ENCODE peak calls at places on chromosomes 13 and 19, in six cellular contexts. One of them, this sample, is unnamed.

GRCh38 chr13:99847318-99847750 is 124.2 kb downstream of the ZIC5 start:
- DNase-seq in tibial nerve: no peak
- DNase-seq in transverse colon: no peak
- DNase-seq in K562: no peak
- DNase-seq in upper lobe of left lung: no peak
- DNase-seq in A549: no peak
- DNase-seq in this sample: no peak

GRCh38 chr19:55258476-55258827 is 365 bp downstream of the PPP6R1 start:
- DNase-seq in A549: no peak
- DNase-seq in tibial nerve: no peak
- DNase-seq in K562: peak; percentile 83
- DNase-seq in transverse colon: no peak
- DNase-seq in upper lobe of left lung: peak; percentile 91
- DNase-seq in this sample: no peak

GRCh38 chr19:45462174-45462573 is 5.6 kb upstream of the FOSB start:
- DNase-seq in A549: no peak
- DNase-seq in tibial nerve: no peak
- DNase-seq in upper lobe of left lung: no peak
- DNase-seq in K562: no peak
- DNase-seq in transverse colon: no peak
- DNase-seq in this sample: no peak

GRCh38 chr19:29753190-29753933 is 38.3 kb upstream of the C19orf12 start:
- DNase-seq in transverse colon: no peak
- DNase-seq in upper lobe of left lung: no peak
- DNase-seq in tibial nerve: no peak
- DNase-seq in A549: no peak
- DNase-seq in K562: peak; percentile 88
- DNase-seq in this sample: no peak

GRCh38 chr19:38006361-38007045 is 99.5 kb downstream of the SIPA1L3 start:
- DNase-seq in transverse colon: no peak
- DNase-seq in upper lobe of left lung: no peak
- DNase-seq in A549: no peak
- DNase-seq in K562: no peak
- DNase-seq in tibial nerve: no peak
- DNase-seq in this sample: no peak

GRCh38 chr13:36715841-36716240 is 42.0 kb downstream of the SERTM1 start:
- DNase-seq in upper lobe of left lung: no peak
- DNase-seq in A549: no peak
- DNase-seq in tibial nerve: no peak
- DNase-seq in K562: no peak
- DNase-seq in transverse colon: no peak
- DNase-seq in this sample: no peak

GRCh38 chr19:15265214-15265613 is 33.0 kb upstream of the EPHX3 start:
- DNase-seq in tibial nerve: no peak
- DNase-seq in K562: no peak
- DNase-seq in A549: no peak
- DNase-seq in upper lobe of left lung: no peak
- DNase-seq in transverse colon: no peak
- DNase-seq in this sample: no peak

GRCh38 chr13:99982021-99982740 is 597 bp downstream of the ZIC2 start:
- DNase-seq in tibial nerve: no peak
- DNase-seq in K562: no peak
- DNase-seq in transverse colon: no peak
- DNase-seq in upper lobe of left lung: peak; percentile 87
- DNase-seq in A549: no peak
- DNase-seq in this sample: no peak

GRCh38 chr19:47598407-47599349 is 10.3 kb upstream of the BICRA start:
- DNase-seq in K562: peak; percentile 17
- DNase-seq in tibial nerve: no peak
- DNase-seq in A549: peak; percentile 98
- DNase-seq in transverse colon: peak; percentile 59
- DNase-seq in upper lobe of left lung: peak; percentile 54
- DNase-seq in this sample: peak; percentile 86

GRCh38 chr19:15156391-15156790 is 44.4 kb downstream of the NOTCH3 start:
- DNase-seq in upper lobe of left lung: no peak
- DNase-seq in tibial nerve: no peak
- DNase-seq in K562: no peak
- DNase-seq in transverse colon: no peak
- DNase-seq in A549: no peak
- DNase-seq in this sample: no peak

GRCh38 chr19:7983286-7983950 is 22.0 kb downstream of the ELAVL1 start:
- DNase-seq in K562: no peak
- DNase-seq in transverse colon: no peak
- DNase-seq in A549: no peak
- DNase-seq in tibial nerve: no peak
- DNase-seq in upper lobe of left lung: no peak
- DNase-seq in this sample: no peak

GRCh38 chr13:79547821-79548220 is 66.9 kb downstream of the NDFIP2 start:
- DNase-seq in tibial nerve: no peak
- DNase-seq in K562: no peak
- DNase-seq in transverse colon: no peak
- DNase-seq in A549: no peak
- DNase-seq in upper lobe of left lung: no peak
- DNase-seq in this sample: no peak

GRCh38 chr19:19232231-19232630 is 20.5 kb downstream of the NCAN start:
- DNase-seq in A549: no peak
- DNase-seq in transverse colon: no peak
- DNase-seq in upper lobe of left lung: peak; percentile 70
- DNase-seq in K562: no peak
- DNase-seq in tibial nerve: no peak
- DNase-seq in this sample: no peak

GRCh38 chr13:111602874-111603273 is 282.4 kb downstream of the TEX29 start:
- DNase-seq in upper lobe of left lung: peak; percentile 59
- DNase-seq in tibial nerve: no peak
- DNase-seq in K562: no peak
- DNase-seq in A549: no peak
- DNase-seq in transverse colon: no peak
- DNase-seq in this sample: no peak

GRCh38 chr19:15249912-15250634 is 17.8 kb upstream of the EPHX3 start:
- DNase-seq in transverse colon: no peak
- DNase-seq in tibial nerve: no peak
- DNase-seq in K562: no peak
- DNase-seq in upper lobe of left lung: no peak
- DNase-seq in A549: no peak
- DNase-seq in this sample: no peak

GRCh38 chr19:47241919-47242644 is 11.1 kb upstream of the BBC3 start:
- DNase-seq in A549: no peak
- DNase-seq in upper lobe of left lung: no peak
- DNase-seq in transverse colon: no peak
- DNase-seq in tibial nerve: no peak
- DNase-seq in K562: no peak
- DNase-seq in this sample: no peak

GRCh38 chr13:80341098-80341701 is at the start of gene SPRY2:
- DNase-seq in A549: peak; percentile 74
- DNase-seq in tibial nerve: peak; percentile 93
- DNase-seq in upper lobe of left lung: peak; percentile 97
- DNase-seq in transverse colon: peak; percentile 94
- DNase-seq in K562: peak; percentile 71
- DNase-seq in this sample: peak; percentile 85

GRCh38 chr13:44374348-44374712 is 706 bp downstream of the SERP2 start:
- DNase-seq in A549: no peak
- DNase-seq in K562: no peak
- DNase-seq in tibial nerve: no peak
- DNase-seq in transverse colon: no peak
- DNase-seq in upper lobe of left lung: no peak
- DNase-seq in this sample: no peak

GRCh38 chr13:51733656-51734334 is 70.2 kb downstream of the DHRS12 start:
- DNase-seq in K562: no peak
- DNase-seq in transverse colon: no peak
- DNase-seq in A549: no peak
- DNase-seq in upper lobe of left lung: no peak
- DNase-seq in tibial nerve: no peak
- DNase-seq in this sample: no peak

GRCh38 chr13:39073983-39074382 is 35.7 kb downstream of the NHLRC3 start:
- DNase-seq in A549: no peak
- DNase-seq in transverse colon: no peak
- DNase-seq in upper lobe of left lung: no peak
- DNase-seq in K562: no peak
- DNase-seq in tibial nerve: no peak
- DNase-seq in this sample: no peak

GRCh38 chr19:39827216-39827615 is 6.7 kb downstream of the DYRK1B start:
- DNase-seq in transverse colon: no peak
- DNase-seq in upper lobe of left lung: peak; percentile 66
- DNase-seq in tibial nerve: no peak
- DNase-seq in K562: no peak
- DNase-seq in A549: no peak
- DNase-seq in this sample: no peak

GRCh38 chr19:47002106-47002766 is 17.4 kb upstream of the NPAS1 start:
- DNase-seq in tibial nerve: no peak
- DNase-seq in K562: no peak
- DNase-seq in transverse colon: peak; percentile 40
- DNase-seq in A549: no peak
- DNase-seq in upper lobe of left lung: no peak
- DNase-seq in this sample: no peak

GRCh38 chr13:23620613-23621315 is 50.6 kb downstream of the TNFRSF19 start:
- DNase-seq in transverse colon: no peak
- DNase-seq in upper lobe of left lung: no peak
- DNase-seq in A549: no peak
- DNase-seq in tibial nerve: no peak
- DNase-seq in K562: no peak
- DNase-seq in this sample: no peak
- H3K27ac ChIP-seq in transverse colon: no peak overlapping the region
- H3K27ac ChIP-seq in upper lobe of left lung: no peak overlapping the region
- H3K27ac ChIP-seq in A549: peak overlapping the region; percentile 38
- H3K27ac ChIP-seq in tibial nerve: no peak overlapping the region
- H3K27ac ChIP-seq in K562: no peak overlapping the region
- H3K27ac ChIP-seq in this sample: no peak overlapping the region

GRCh38 chr19:2602391-2603181 is 99.9 kb downstream of the GNG7 start:
- DNase-seq in tibial nerve: peak; percentile 61
- DNase-seq in K562: no peak
- DNase-seq in upper lobe of left lung: peak; percentile 77
- DNase-seq in A549: no peak
- DNase-seq in transverse colon: peak; percentile 74
- DNase-seq in this sample: peak; percentile 80
- TF ChIP-seq EP300 in tibial nerve: peak; percentile 92
- TF ChIP-seq EP300 in K562: no peak
- TF ChIP-seq EP300 in upper lobe of left lung: peak; percentile 81
- TF ChIP-seq EP300 in A549: no peak
- TF ChIP-seq EP300 in transverse colon: peak; percentile 98
- TF ChIP-seq EP300 in this sample: no peak

GRCh38 chr13:110331362-110331761 is 24.3 kb downstream of the COL4A2 start:
- DNase-seq in tibial nerve: no peak
- DNase-seq in upper lobe of left lung: no peak
- DNase-seq in A549: no peak
- DNase-seq in K562: no peak
- DNase-seq in transverse colon: no peak
- DNase-seq in this sample: no peak
- H3K27ac ChIP-seq in tibial nerve: no peak overlapping the region
- H3K27ac ChIP-seq in upper lobe of left lung: peak overlapping the region; percentile 24
- H3K27ac ChIP-seq in A549: no peak overlapping the region
- H3K27ac ChIP-seq in K562: no peak overlapping the region
- H3K27ac ChIP-seq in transverse colon: peak overlapping the region; percentile 85
- H3K27ac ChIP-seq in this sample: no peak overlapping the region

GRCh38 chr13:61935710-61936109 is 520.1 kb upstream of the PCDH20 start:
- DNase-seq in transverse colon: no peak
- DNase-seq in K562: no peak
- DNase-seq in tibial nerve: no peak
- DNase-seq in upper lobe of left lung: no peak
- DNase-seq in A549: no peak
- DNase-seq in this sample: no peak
- TF ChIP-seq EP300 in transverse colon: no peak
- TF ChIP-seq EP300 in K562: no peak
- TF ChIP-seq EP300 in tibial nerve: no peak
- TF ChIP-seq EP300 in upper lobe of left lung: no peak
- TF ChIP-seq EP300 in A549: no peak
- TF ChIP-seq EP300 in this sample: no peak

GRCh38 chr19:43914051-43914450 is 21.0 kb downstream of the ZNF45 start:
- DNase-seq in tibial nerve: no peak
- DNase-seq in K562: no peak
- DNase-seq in A549: no peak
- DNase-seq in upper lobe of left lung: no peak
- DNase-seq in transverse colon: no peak
- DNase-seq in this sample: no peak

GRCh38 chr19:43913383-43913782 is 21.7 kb downstream of the ZNF45 start:
- DNase-seq in upper lobe of left lung: no peak
- DNase-seq in transverse colon: no peak
- DNase-seq in A549: no peak
- DNase-seq in tibial nerve: no peak
- DNase-seq in K562: no peak
- DNase-seq in this sample: no peak

GRCh38 chr19:43908659-43909058 is 26.4 kb downstream of the ZNF45 start:
- DNase-seq in transverse colon: no peak
- DNase-seq in upper lobe of left lung: no peak
- DNase-seq in A549: no peak
- DNase-seq in K562: no peak
- DNase-seq in tibial nerve: no peak
- DNase-seq in this sample: no peak

GRCh38 chr19:43906774-43907173 is 28.3 kb downstream of the ZNF45 start:
- DNase-seq in K562: no peak
- DNase-seq in tibial nerve: no peak
- DNase-seq in upper lobe of left lung: no peak
- DNase-seq in A549: no peak
- DNase-seq in transverse colon: no peak
- DNase-seq in this sample: no peak

GRCh38 chr19:43910884-43911283 is 24.2 kb downstream of the ZNF45 start:
- DNase-seq in K562: no peak
- DNase-seq in A549: no peak
- DNase-seq in transverse colon: no peak
- DNase-seq in upper lobe of left lung: no peak
- DNase-seq in tibial nerve: no peak
- DNase-seq in this sample: no peak
- H3K27ac ChIP-seq in K562: no peak overlapping the region
- H3K27ac ChIP-seq in A549: no peak overlapping the region
- H3K27ac ChIP-seq in transverse colon: no peak overlapping the region
- H3K27ac ChIP-seq in upper lobe of left lung: no peak overlapping the region
- H3K27ac ChIP-seq in tibial nerve: no peak overlapping the region
- H3K27ac ChIP-seq in this sample: no peak overlapping the region

GRCh38 chr13:96284971-96285370 is 195.1 kb downstream of the HS6ST3 start:
- DNase-seq in A549: no peak
- DNase-seq in transverse colon: no peak
- DNase-seq in K562: no peak
- DNase-seq in upper lobe of left lung: no peak
- DNase-seq in tibial nerve: no peak
- DNase-seq in this sample: no peak
- TF ChIP-seq EP300 in A549: no peak
- TF ChIP-seq EP300 in transverse colon: no peak
- TF ChIP-seq EP300 in K562: no peak
- TF ChIP-seq EP300 in upper lobe of left lung: no peak
- TF ChIP-seq EP300 in tibial nerve: no peak
- TF ChIP-seq EP300 in this sample: no peak

GRCh38 chr19:13143135-13143534 is 7.0 kb downstream of the STX10 start:
- DNase-seq in A549: no peak
- DNase-seq in K562: no peak
- DNase-seq in transverse colon: no peak
- DNase-seq in upper lobe of left lung: no peak
- DNase-seq in tibial nerve: no peak
- DNase-seq in this sample: no peak
- H3K27ac ChIP-seq in A549: no peak overlapping the region
- H3K27ac ChIP-seq in K562: peak overlapping the region; percentile 59
- H3K27ac ChIP-seq in transverse colon: no peak overlapping the region
- H3K27ac ChIP-seq in upper lobe of left lung: no peak overlapping the region
- H3K27ac ChIP-seq in tibial nerve: no peak overlapping the region
- H3K27ac ChIP-seq in this sample: no peak overlapping the region